ENCODE peak calls at places on chromosomes 11 and 22, in four cellular contexts. Z is K562, T is HepG2, K is A549. M is an unnamed sample.

GRCh38 chr22:20437253-20438065 is at the start of gene SCARF2:
- DNase-seq in Z (no peak), T (no peak), K (no peak), M (peak)

GRCh38 chr11:108210441-108210840 is 12.0 kb downstream of the NPAT start:
- DNase-seq in K (no peak), Z (no peak), T (no peak), M (no peak)

GRCh38 chr22:30427871-30428270 is 2.3 kb downstream of the MTFP1 start:
- DNase-seq in Z (no peak), T (no peak), K (no peak), M (no peak)

GRCh38 chr22:40345271-40345670 is 1.0 kb upstream of the ADSL start:
- DNase-seq in K (no peak), Z (peak), T (no peak), M (no peak)

GRCh38 chr11:16126361-16126760 is 230.0 kb downstream of the SOX6 start:
- DNase-seq in Z (peak), T (peak), K (no peak), M (no peak)

GRCh38 chr11:36354221-36355003 is 58.3 kb downstream of the PRR5L start:
- DNase-seq in T (no peak), K (no peak), Z (no peak), M (no peak)

GRCh38 chr11:121589946-121590537 is 137.3 kb upstream of the SORL1-AS1 start:
- DNase-seq in Z (no peak), K (no peak), T (no peak), M (no peak)

GRCh38 chr22:31092161-31092560 is 11.0 kb downstream of the SMTN start:
- DNase-seq in T (no peak), Z (no peak), K (no peak), M (no peak)

GRCh38 chr22:50567721-50568252 is 5.1 kb upstream of the SYCE3 start:
- DNase-seq in K (no peak), Z (no peak), T (no peak), M (no peak)

GRCh38 chr11:75490221-75491181 is 35.2 kb downstream of the GDPD5 start:
- DNase-seq in T (no peak), Z (no peak), K (no peak), M (peak)

GRCh38 chr11:67053896-67054850 is 2.5 kb upstream of the RHOD start:
- DNase-seq in K (peak), T (peak), Z (peak), M (peak)

GRCh38 chr11:67002297-67002913 is 20.5 kb upstream of the SYT12 start:
- DNase-seq in K (no peak), Z (no peak), T (no peak), M (peak)

GRCh38 chr22:35921777-35922176 is 106.8 kb downstream of the RBFOX2 start:
- DNase-seq in K (peak), Z (peak), T (peak), M (peak)

GRCh38 chr11:61963282-61964057 is 4.0 kb downstream of the FTH1 start:
- DNase-seq in K (peak), T (no peak), Z (peak), M (no peak)

GRCh38 chr11:131447268-131447667 is 76.9 kb downstream of the NTM start:
- DNase-seq in T (no peak), K (no peak), Z (no peak), M (no peak)

GRCh38 chr22:30426395-30427353 is 1.1 kb downstream of the MTFP1 start:
- DNase-seq in Z (peak), K (peak), T (peak), M (peak)

GRCh38 chr11:64048042-64048854 is 12.5 kb downstream of the FLRT1 start:
- DNase-seq in K (no peak), T (peak), Z (no peak), M (no peak)

GRCh38 chr22:39010946-39011625 is 3.0 kb upstream of the APOBEC3C start:
- DNase-seq in Z (no peak), K (no peak), T (no peak), M (no peak)

GRCh38 chr11:1574256-1575242 is 2.5 kb upstream of the DUSP8 start:
- DNase-seq in Z (peak), T (no peak), K (peak), M (peak)

GRCh38 chr11:7967826-7968225 is 2.6 kb upstream of the NLRP10 start:
- DNase-seq in Z (no peak), T (no peak), K (no peak), M (no peak)

GRCh38 chr22:36612458-36612857 is 83.5 kb upstream of the EIF3D start:
- DNase-seq in T (no peak), Z (no peak), K (no peak), M (no peak)

GRCh38 chr11:102389253-102389652 is 42.2 kb downstream of the BIRC2 start:
- DNase-seq in T (no peak), K (no peak), Z (no peak), M (no peak)

GRCh38 chr11:102393272-102393730 is 46.3 kb downstream of the BIRC2 start:
- DNase-seq in K (no peak), Z (no peak), T (peak), M (no peak)

GRCh38 chr11:102391549-102392237 is 44.7 kb downstream of the BIRC2 start:
- DNase-seq in Z (no peak), K (no peak), T (no peak), M (no peak)

GRCh38 chr11:102387056-102387781 is 40.2 kb downstream of the BIRC2 start:
- DNase-seq in K (no peak), Z (no peak), T (no peak), M (no peak)

DNA sequence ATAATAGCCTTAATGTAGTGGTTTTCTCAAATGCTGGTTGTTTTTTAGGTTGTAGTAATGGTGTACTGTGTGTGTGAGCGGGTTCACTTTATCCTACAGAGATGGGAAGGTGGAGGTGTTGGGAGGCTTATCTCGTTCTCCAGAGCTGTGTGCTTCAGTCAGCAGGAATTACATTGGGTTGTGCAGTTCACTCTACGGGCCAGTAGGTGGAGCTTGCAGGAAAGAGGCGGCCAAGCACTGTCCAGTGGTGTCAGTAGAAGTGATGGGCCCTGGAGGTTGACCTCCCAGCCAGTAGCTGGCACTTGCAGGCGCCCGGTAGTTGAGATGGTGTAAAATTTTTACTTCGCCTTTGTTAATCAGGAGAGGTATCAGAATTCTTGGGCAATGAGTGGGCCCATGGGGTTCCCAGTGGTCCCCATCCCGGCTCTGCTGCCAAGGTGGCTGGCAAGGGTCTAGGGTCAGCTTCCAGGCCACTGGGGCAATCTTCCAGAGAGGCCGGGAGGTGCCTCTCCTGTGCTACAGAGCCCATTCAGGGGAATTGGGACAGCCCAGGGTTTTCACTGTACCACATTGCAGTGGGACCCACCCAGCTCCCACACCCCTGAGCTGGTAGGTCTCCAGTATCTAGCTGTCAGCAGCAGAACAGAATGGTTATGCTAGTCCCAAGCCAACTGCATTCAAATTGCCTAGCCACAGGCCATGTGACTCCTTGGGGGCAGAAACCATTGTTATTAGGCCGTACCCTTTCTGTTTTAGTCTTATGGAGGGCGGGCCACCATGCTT is 43.8 kb downstream of the BIRC2 start:
- DNase-seq in T (peak), K (peak), Z (peak), M (peak)
- TF ChIP-seq NR3C1 in T (no peak), K (no peak), Z (no peak), M (no peak)

GRCh38 chr11:77776455-77776854 is 44.1 kb downstream of the RSF1 start:
- DNase-seq in K (peak), Z (peak), T (peak), M (no peak)
- TF ChIP-seq NR3C1 in K (no peak), Z (no peak), T (no peak), M (no peak)

GRCh38 chr22:25169278-25170031 is 30.2 kb upstream of the CRYBB3 start:
- DNase-seq in K (no peak), T (peak), Z (no peak), M (no peak)
- TF ChIP-seq NR3C1 in K (no peak), T (no peak), Z (no peak), M (no peak)

GRCh38 chr11:69663326-69663725 is 11.8 kb downstream of the LTO1 start:
- DNase-seq in Z (no peak), K (no peak), T (no peak), M (no peak)

GRCh38 chr11:69662806-69663205 is 12.3 kb downstream of the LTO1 start:
- DNase-seq in K (no peak), T (no peak), Z (no peak), M (peak)

GRCh38 chr11:69665669-69666068 is 9.5 kb downstream of the LTO1 start:
- DNase-seq in T (no peak), K (no peak), Z (no peak), M (no peak)

GRCh38 chr11:69664901-69665300 is 10.3 kb downstream of the LTO1 start:
- DNase-seq in Z (no peak), T (no peak), K (no peak), M (no peak)

GRCh38 chr11:69664103-69664775 is 10.9 kb downstream of the LTO1 start:
- DNase-seq in K (no peak), Z (no peak), T (no peak), M (no peak)
- TF ChIP-seq NR3C1 in K (no peak), Z (no peak), T (no peak), M (no peak)

DNA sequence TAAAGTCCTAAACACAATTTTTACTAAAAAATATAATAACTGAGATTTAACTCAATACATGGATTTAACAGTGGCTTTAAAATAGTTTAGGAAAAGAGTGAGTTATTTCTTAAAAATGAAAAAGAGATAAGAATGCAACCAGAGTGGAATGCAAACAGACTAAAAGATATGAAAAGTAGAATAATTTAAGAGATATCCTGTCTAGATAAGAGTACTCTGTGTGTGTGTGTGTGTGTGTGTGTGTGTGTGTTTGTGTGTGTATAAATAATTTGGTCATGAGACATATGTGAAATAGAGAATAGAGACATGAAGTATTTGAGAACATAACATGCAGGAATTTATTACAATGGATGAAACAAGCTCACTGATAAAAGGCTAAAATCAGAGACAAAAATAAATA is 986.9 kb upstream of the CHORDC1 start:
- DNase-seq in K (no peak), Z (no peak), T (no peak), M (no peak)
- TF ChIP-seq NR3C1 in K (no peak), Z (no peak), T (no peak), M (no peak)

DNA sequence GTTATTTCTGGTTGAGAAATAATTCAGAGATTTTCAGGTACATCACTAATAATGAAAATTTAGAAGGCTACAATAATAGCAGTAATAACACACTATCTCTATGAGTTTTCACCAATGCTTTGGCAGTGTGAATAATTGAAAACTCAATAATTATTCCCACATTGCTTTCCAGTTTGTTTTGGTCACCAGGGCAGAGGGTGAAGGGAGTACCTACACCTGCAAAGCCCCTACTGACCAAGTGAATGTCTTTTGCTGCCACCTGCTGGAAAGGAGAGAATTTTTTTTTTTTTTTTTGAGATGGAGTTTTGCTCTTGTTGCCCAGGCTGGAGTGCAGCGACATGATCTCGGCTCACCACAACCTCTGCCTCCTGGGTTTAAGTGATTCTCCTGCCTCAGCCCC is 3.2 kb downstream of the NELL1 start:
- DNase-seq in K (peak), T (peak), Z (peak), M (no peak)
- TF ChIP-seq NR3C1 in K (no peak), T (no peak), Z (no peak), M (no peak)

M was measured in WTC11.